ENCODE peak calls at places on chromosomes 5 and 9, in seven cellular contexts. C is ACHN; F is activated CD4-positive, alpha-beta T cell treated with anti-CD3 and anti-CD28 coated beads, Interleukin-2, amount 50 U/mL, for 1 hour; B is HuH-7.5; E is kidney epithelial cell; N is psoas muscle; U is neural crest cell. L is an unnamed sample.

GRCh38 chr5:138651767-138652117 is 76.5 kb upstream of the HSPA9 start:
- DNase-seq in N (no peak), F (no peak), C (no peak), E (no peak), U (no peak), B (no peak), L (no peak)

GRCh38 chr5:171528865-171529264 is 109.4 kb downstream of the FGF18 start:
- DNase-seq in B (no peak), U (no peak), E (no peak), F (no peak), N (no peak), C (no peak), L (no peak)

GRCh38 chr9:21056931-21057330 is 20.8 kb downstream of the IFNB1 start:
- DNase-seq in E (peak), F (no peak), U (no peak), B (no peak), C (no peak), N (no peak), L (peak)

GRCh38 chr9:72042928-72043327 is 17.5 kb downstream of the C9orf57 start:
- DNase-seq in E (no peak), U (no peak), C (no peak), N (no peak), F (no peak), B (no peak), L (no peak)

GRCh38 chr5:43315262-43315661 is 2.0 kb upstream of the HMGCS1 start:
- DNase-seq in B (no peak), N (no peak), U (no peak), F (no peak), E (peak), C (peak), L (no peak)

GRCh38 chr9:132069046-132069898 is 10.4 kb downstream of the MED27 start:
- DNase-seq in N (no peak), B (no peak), F (no peak), C (peak), E (no peak), U (no peak), L (no peak)

GRCh38 chr5:113807384-113808053 is 294.0 kb downstream of the YTHDC2 start:
- DNase-seq in U (no peak), B (no peak), N (no peak), F (no peak), E (no peak), C (no peak), L (no peak)

GRCh38 chr9:2208991-2209390 is 193.8 kb downstream of the SMARCA2 start:
- DNase-seq in N (no peak), U (no peak), E (no peak), B (no peak), F (no peak), C (no peak), L (no peak)

GRCh38 chr5:34926318-34926888 is 3.0 kb upstream of the DNAJC21 start:
- DNase-seq in N (no peak), F (no peak), B (no peak), U (no peak), E (no peak), C (no peak), L (no peak)

GRCh38 chr5:39980056-39980455 is 555.3 kb upstream of the DAB2 start:
- DNase-seq in F (no peak), N (no peak), E (no peak), U (no peak), B (no peak), C (no peak), L (no peak)

GRCh38 chr5:81854915-81855314 is 104.0 kb upstream of the SSBP2 start:
- DNase-seq in C (no peak), B (no peak), N (no peak), F (no peak), E (no peak), U (no peak), L (no peak)

GRCh38 chr5:76403963-76404693 is 1.0 kb downstream of the IQGAP2 start:
- DNase-seq in B (peak), U (no peak), N (peak), C (no peak), F (peak), E (no peak), L (no peak)

GRCh38 chr5:123454236-123454911 is 31.2 kb upstream of the CEP120 start:
- DNase-seq in U (no peak), C (no peak), N (no peak), B (no peak), F (no peak), E (no peak), L (no peak)

GRCh38 chr5:140311011-140311467 is 8.1 kb upstream of the PFDN1 start:
- DNase-seq in F (no peak), B (no peak), N (no peak), U (no peak), C (peak), E (peak), L (peak)

GRCh38 chr5:40680741-40681350 is 1.1 kb downstream of the PTGER4 start:
- DNase-seq in E (no peak), C (no peak), B (peak), F (peak), N (peak), U (no peak), L (peak)

GRCh38 chr5:86786955-86787354 is 169.2 kb downstream of the COX7C start:
- DNase-seq in B (no peak), E (no peak), C (no peak), F (no peak), N (no peak), U (no peak), L (no peak)

GRCh38 chr9:71692337-71692736 is 76.0 kb downstream of the CEMIP2 start:
- DNase-seq in B (no peak), F (no peak), N (no peak), E (no peak), U (no peak), C (no peak), L (no peak)

GRCh38 chr5:137621861-137622823 is 113.7 kb downstream of the KLHL3 start:
- DNase-seq in C (no peak), U (no peak), E (no peak), N (peak), F (no peak), B (no peak), L (no peak)

GRCh38 chr5:103612545-103612944 is 50.0 kb upstream of the NUDT12 start:
- DNase-seq in F (no peak), N (no peak), C (no peak), U (no peak), E (no peak), B (no peak), L (no peak)

GRCh38 chr5:97231025-97231636 is 48.1 kb upstream of the RIOK2 start:
- DNase-seq in E (peak), N (no peak), F (no peak), C (peak), B (peak), U (peak), L (peak)

GRCh38 chr5:39717186-39717897 is 292.6 kb upstream of the DAB2 start:
- DNase-seq in U (no peak), C (no peak), F (no peak), N (no peak), E (no peak), B (no peak), L (no peak)

GRCh38 chr9:133717113-133718031 is 20.8 kb downstream of the SARDH start:
- DNase-seq in E (no peak), F (no peak), U (no peak), C (no peak), B (no peak), N (no peak), L (no peak)

GRCh38 chr5:95959051-95959963 is 2.3 kb downstream of the ELL2 start:
- DNase-seq in U (no peak), N (no peak), B (peak), E (no peak), F (no peak), C (no peak), L (no peak)

GRCh38 chr9:127835930-127836586 is 18.4 kb downstream of the ENG start:
- DNase-seq in F (no peak), B (no peak), E (no peak), N (peak), U (no peak), C (no peak), L (peak)

GRCh38 chr9:38048319-38048969 is 20.6 kb downstream of the SHB start:
- DNase-seq in B (no peak), E (no peak), U (no peak), F (no peak), N (no peak), C (no peak), L (peak)

GRCh38 chr5:117880932-117881331 is 1107.4 kb downstream of the DTWD2 start:
- DNase-seq in B (no peak), F (no peak), N (no peak), E (no peak), U (no peak), C (no peak), L (no peak)

GRCh38 chr9:131545003-131545785 is at the start of gene PRRT1B:
- DNase-seq in B (peak), N (no peak), E (no peak), C (peak), U (no peak), F (no peak), L (peak)

GRCh38 chr9:105157178-105157583 is 87.3 kb upstream of the SLC44A1 start:
- DNase-seq in E (no peak), C (peak), B (peak), N (peak), F (no peak), U (peak), L (peak)

GRCh38 chr9:125189011-125189360 is 617 bp downstream of the PPP6C start:
- DNase-seq in F (no peak), B (no peak), U (no peak), C (no peak), N (peak), E (no peak), L (peak)

GRCh38 chr9:81772144-81772543 is 82.8 kb upstream of the TLE1 start:
- DNase-seq in B (no peak), C (no peak), U (no peak), E (peak), N (no peak), F (no peak), L (peak)

GRCh38 chr9:79224672-79225433 is 346.9 kb upstream of the TLE4 start:
- DNase-seq in F (no peak), C (peak), B (no peak), U (no peak), E (peak), N (no peak), L (peak)

GRCh38 chr9:69165581-69165980 is 8.5 kb upstream of the TJP2 start:
- DNase-seq in U (no peak), C (no peak), B (no peak), E (no peak), F (no peak), N (no peak), L (no peak)

GRCh38 chr5:74579215-74579614 is 61.3 kb downstream of the ENC1 start:
- DNase-seq in C (no peak), U (no peak), B (no peak), F (peak), E (no peak), N (no peak), L (no peak)

GRCh38 chr5:113043491-113043931 is 66.9 kb downstream of the DCP2 start:
- DNase-seq in U (peak), C (peak), E (no peak), B (no peak), F (no peak), N (peak), L (no peak)

GRCh38 chr5:112535339-112535738 is 116.3 kb upstream of the EPB41L4A start:
- DNase-seq in E (no peak), C (no peak), F (no peak), B (no peak), U (no peak), N (no peak), L (no peak)

L was measured in dermis blood vessel endothelial cell.